ENCODE peak calls at places on chromosomes 11 and 22, in ten cellular contexts. B, P, S, W, H, U, G, D, C and F are unnamed samples.

GRCh38 chr11:11296434-11296833 is 56.6 kb downstream of the CSNK2A3 start:
- DNase-seq in W (peak; percentile 94), D (no peak), B (no peak), H (no peak), P (no peak), U (no peak), G (no peak), S (no peak), C (no peak), F (no peak)

GRCh38 chr22:29030618-29031235 is 30.9 kb downstream of the C22orf31 start:
- DNase-seq in P (peak; percentile 77), U (peak; percentile 87), H (no peak), D (peak; percentile 39), W (no peak), C (no peak), G (no peak), S (no peak), B (peak; percentile 97), F (peak; percentile 14)

GRCh38 chr11:92140021-92140420 is 84.6 kb upstream of the FAT3 start:
- DNase-seq in W (no peak), H (no peak), S (no peak), B (no peak), G (no peak), D (no peak), U (no peak), P (no peak), C (no peak), F (no peak)

GRCh38 chr11:75506827-75507226 is 18.9 kb downstream of the GDPD5 start:
- DNase-seq in H (no peak), B (no peak), W (no peak), G (no peak), C (no peak), U (no peak), S (no peak), D (no peak), P (no peak), F (no peak)

GRCh38 chr11:33515347-33515746 is 185.3 kb downstream of the C11orf91 start:
- DNase-seq in P (no peak), S (no peak), B (no peak), H (peak; percentile 43), D (no peak), W (no peak), G (no peak), U (peak; percentile 45), C (no peak), F (no peak)

GRCh38 chr22:21677606-21678443 is 12.0 kb downstream of the PPIL2 start:
- DNase-seq in B (no peak), P (no peak), S (no peak), H (no peak), W (peak; percentile 10), D (no peak), U (no peak), C (no peak), G (no peak), F (no peak)

GRCh38 chr11:72784662-72785061 is 9.2 kb downstream of the STARD10 start:
- DNase-seq in S (no peak), H (no peak), G (no peak), P (no peak), D (no peak), U (no peak), W (no peak), B (no peak), C (no peak), F (no peak)

GRCh38 chr11:26231252-26231661 is 100.7 kb upstream of the ANO3 start:
- DNase-seq in H (no peak), W (no peak), P (no peak), D (no peak), G (no peak), B (no peak), U (peak; percentile 94), S (no peak), C (no peak), F (no peak)

GRCh38 chr22:23315341-23315917 is 135.1 kb downstream of the BCR start:
- DNase-seq in C (peak; percentile 40), S (peak; percentile 4), B (peak; percentile 71), G (peak; percentile 19), U (peak; percentile 67), H (no peak), W (no peak), P (peak; percentile 47), D (no peak), F (peak; percentile 49)

GRCh38 chr22:19759459-19759993 is 1.1 kb upstream of the TBX1 start:
- DNase-seq in C (no peak), G (no peak), B (no peak), H (no peak), S (no peak), P (no peak), W (no peak), D (no peak), U (no peak), F (no peak)

GRCh38 chr22:26923498-26923897 is 266.1 kb downstream of the MIAT start:
- DNase-seq in U (no peak), S (no peak), H (no peak), W (no peak), C (no peak), B (no peak), D (no peak), G (no peak), P (no peak), F (no peak)

GRCh38 chr11:69446108-69446507 is 35.4 kb upstream of the LINC01488 start:
- DNase-seq in G (no peak), D (no peak), P (peak; percentile 23), U (no peak), H (no peak), B (no peak), C (no peak), W (no peak), S (no peak), F (peak; percentile 43)

GRCh38 chr22:46674367-46674781 is 54.2 kb downstream of the GRAMD4 start:
- DNase-seq in H (no peak), D (peak; percentile 47), P (no peak), U (no peak), W (no peak), C (peak; percentile 93), B (no peak), G (peak; percentile 67), S (no peak), F (peak; percentile 36)

GRCh38 chr11:71438650-71439049 is 9.5 kb downstream of the DHCR7 start:
- DNase-seq in P (no peak), D (no peak), C (no peak), B (no peak), H (no peak), U (no peak), W (no peak), S (no peak), G (no peak), F (no peak)

GRCh38 chr22:37197451-37198289 is 9.6 kb upstream of the C1QTNF6 start:
- DNase-seq in U (peak; percentile 95), B (no peak), G (no peak), C (no peak), W (no peak), H (no peak), D (no peak), P (no peak), S (no peak), F (no peak)

GRCh38 chr11:119935341-119935925 is 202.5 kb downstream of the TRIM29 start:
- DNase-seq in S (no peak), G (no peak), P (no peak), D (no peak), U (no peak), B (no peak), C (no peak), H (peak; percentile 21), W (no peak), F (peak; percentile 19)

GRCh38 chr11:131999084-131999483 is 628.7 kb downstream of the NTM start:
- DNase-seq in B (no peak), U (no peak), S (no peak), D (no peak), P (no peak), W (peak; percentile 5), C (no peak), H (no peak), G (no peak), F (no peak)

GRCh38 chr11:69611548-69612526 is 29.1 kb upstream of the CCND1 start:
- DNase-seq in U (no peak), G (no peak), D (no peak), S (no peak), H (no peak), B (no peak), W (no peak), C (no peak), P (no peak), F (no peak)

GRCh38 chr22:43391306-43391705 is 20.5 kb upstream of the MPPED1 start:
- DNase-seq in C (no peak), U (no peak), P (no peak), S (no peak), G (no peak), D (no peak), W (no peak), H (no peak), B (no peak), F (no peak)

GRCh38 chr22:37998543-37998942 is 14.2 kb upstream of the SOX10 start:
- DNase-seq in U (peak; percentile 73), H (no peak), S (no peak), P (peak; percentile 66), W (no peak), B (no peak), C (no peak), D (no peak), G (no peak), F (peak; percentile 94)

GRCh38 chr11:109972181-109972715 is 120.9 kb upstream of the ZC3H12C start:
- DNase-seq in G (no peak), U (no peak), D (no peak), C (peak; percentile 31), H (no peak), B (no peak), S (no peak), W (no peak), P (no peak), F (peak; percentile 58)

GRCh38 chr11:117298195-117298594 is 7.0 kb downstream of the BACE1-AS start:
- DNase-seq in G (no peak), U (no peak), P (no peak), H (no peak), B (no peak), S (no peak), W (no peak), D (no peak), C (no peak), F (no peak)

GRCh38 chr11:134376150-134376921 is 35.7 kb downstream of the B3GAT1 start:
- DNase-seq in P (no peak), G (no peak), W (no peak), S (no peak), U (no peak), C (no peak), B (no peak), D (no peak), H (no peak), F (no peak)

GRCh38 chr22:39239561-39240423 is 5.0 kb downstream of the PDGFB start:
- DNase-seq in W (no peak), D (no peak), C (no peak), B (no peak), P (no peak), S (no peak), H (no peak), U (peak; percentile 81), G (no peak), F (no peak)

GRCh38 chr11:65526744-65527143 is 1.9 kb downstream of the SCYL1 start:
- DNase-seq in D (no peak), P (no peak), U (no peak), W (no peak), H (no peak), G (no peak), C (no peak), B (no peak), S (no peak), F (no peak)

GRCh38 chr11:40337118-40337517 is 1122.3 kb downstream of the LRRC4C start:
- DNase-seq in C (no peak), U (peak; percentile 3), P (no peak), H (no peak), W (no peak), D (no peak), B (no peak), S (no peak), G (no peak), F (no peak)

GRCh38 chr11:78588517-78588916 is 13.9 kb upstream of the NARS2 start:
- DNase-seq in P (no peak), U (no peak), G (no peak), D (no peak), W (no peak), B (no peak), S (no peak), H (no peak), C (no peak), F (no peak)

GRCh38 chr11:108511851-108512474 is 13.8 kb upstream of the POGLUT3 start:
- DNase-seq in P (no peak), C (no peak), H (no peak), B (no peak), D (no peak), G (no peak), S (no peak), U (peak; percentile 96), W (no peak), F (no peak)